ENCODE peak calls at places on chromosomes 12 and 14, in six cellular contexts. G, R, T, D, Z and Y are unnamed samples.

GRCh38 chr14:20427231-20428009 is 8.5 kb downstream of the KLHL33 start:
- DNase-seq in G (no peak), R (no peak), T (no peak), D (peak; percentile 13), Z (no peak), Y (no peak)

GRCh38 chr14:24887623-24888304 is 162.2 kb downstream of the STXBP6 start:
- DNase-seq in G (no peak), R (no peak), T (no peak), D (no peak), Z (no peak), Y (no peak)

GRCh38 chr12:39632670-39633069 is 13.1 kb upstream of the ABCD2 start:
- DNase-seq in G (no peak), R (no peak), T (no peak), D (no peak), Z (no peak), Y (no peak)

GRCh38 chr12:132162508-132163031 is 18.3 kb downstream of the NOC4L start:
- DNase-seq in G (no peak), R (no peak), T (peak; percentile 57), D (no peak), Z (peak; percentile 67), Y (peak; percentile 59)

GRCh38 chr14:30888480-30889243 is 14.3 kb downstream of the COCH start:
- DNase-seq in G (no peak), R (no peak), T (no peak), D (no peak), Z (no peak), Y (no peak)

GRCh38 chr12:15899282-15899870 is 11.8 kb upstream of the DERA start:
- DNase-seq in G (no peak), R (no peak), T (no peak), D (no peak), Z (no peak), Y (no peak)

GRCh38 chr14:31261859-31262739 is 54.5 kb upstream of the HECTD1 start:
- DNase-seq in G (no peak), R (no peak), T (peak; percentile 20), D (no peak), Z (no peak), Y (peak; percentile 55)

GRCh38 chr12:58804749-58805148 is 115.6 kb downstream of the LRIG3 start:
- DNase-seq in G (no peak), R (no peak), T (no peak), D (peak; percentile 7), Z (no peak), Y (no peak)

GRCh38 chr12:93080994-93081809 is 152.1 kb upstream of the EEA1 start:
- DNase-seq in G (no peak), R (no peak), T (no peak), D (no peak), Z (no peak), Y (no peak)

GRCh38 chr12:94673951-94674570 is 23.7 kb upstream of the TMCC3 start:
- DNase-seq in G (no peak), R (no peak), T (no peak), D (no peak), Z (no peak), Y (no peak)

GRCh38 chr14:73755434-73756014 is 41.3 kb upstream of the PNMA1 start:
- DNase-seq in G (no peak), R (no peak), T (no peak), D (no peak), Z (peak; percentile 78), Y (no peak)

GRCh38 chr14:78164226-78164853 is 5.8 kb upstream of the NRXN3 start:
- DNase-seq in G (no peak), R (no peak), T (peak; percentile 6), D (peak; percentile 12), Z (no peak), Y (no peak)

GRCh38 chr12:93325855-93326254 is 51.9 kb upstream of the NUDT4 start:
- DNase-seq in G (no peak), R (no peak), T (no peak), D (no peak), Z (no peak), Y (no peak)

GRCh38 chr12:32116897-32117296 is 10.2 kb downstream of the BICD1 start:
- DNase-seq in G (no peak), R (no peak), T (no peak), D (no peak), Z (no peak), Y (no peak)

GRCh38 chr14:58864751-58865519 is 227.2 kb downstream of the DACT1 start:
- DNase-seq in G (no peak), R (peak; percentile 20), T (peak; percentile 22), D (no peak), Z (no peak), Y (no peak)

GRCh38 chr14:95262511-95262891 is 57.2 kb downstream of the CLMN start:
- DNase-seq in G (no peak), R (no peak), T (no peak), D (no peak), Z (no peak), Y (no peak)

GRCh38 chr12:62618948-62619347 is 152.3 kb downstream of the MON2 start:
- DNase-seq in G (no peak), R (no peak), T (no peak), D (no peak), Z (no peak), Y (no peak)

GRCh38 chr14:98195256-98195655 is 1076.7 kb downstream of the BCL11B start:
- DNase-seq in G (no peak), R (no peak), T (no peak), D (no peak), Z (no peak), Y (no peak)

GRCh38 chr12:63882844-63883243 is 38.3 kb downstream of the SRGAP1 start:
- DNase-seq in G (no peak), R (peak; percentile 23), T (peak; percentile 83), D (no peak), Z (no peak), Y (no peak)

GRCh38 chr14:36784541-36784940 is 122.9 kb downstream of the PAX9 start:
- DNase-seq in G (no peak), R (no peak), T (no peak), D (no peak), Z (no peak), Y (no peak)

GRCh38 chr12:106304001-106304421 is 1.5 kb downstream of the TCP11L2 start:
- DNase-seq in G (no peak), R (no peak), T (no peak), D (no peak), Z (no peak), Y (no peak)

GRCh38 chr14:36271939-36272907 is 48.2 kb downstream of the MBIP start:
- DNase-seq in G (no peak), R (no peak), T (no peak), D (no peak), Z (peak; percentile 70), Y (peak; percentile 50)

GRCh38 chr14:105021656-105022275 is 883 bp upstream of the CDCA4 start:
- DNase-seq in G (no peak), R (no peak), T (peak; percentile 28), D (peak; percentile 57), Z (peak; percentile 75), Y (peak; percentile 63)

GRCh38 chr14:69571879-69572633 is 2.6 kb downstream of the CCDC177 start:
- DNase-seq in G (peak; percentile 73), R (no peak), T (peak; percentile 15), D (no peak), Z (no peak), Y (peak; percentile 51)

DNA sequence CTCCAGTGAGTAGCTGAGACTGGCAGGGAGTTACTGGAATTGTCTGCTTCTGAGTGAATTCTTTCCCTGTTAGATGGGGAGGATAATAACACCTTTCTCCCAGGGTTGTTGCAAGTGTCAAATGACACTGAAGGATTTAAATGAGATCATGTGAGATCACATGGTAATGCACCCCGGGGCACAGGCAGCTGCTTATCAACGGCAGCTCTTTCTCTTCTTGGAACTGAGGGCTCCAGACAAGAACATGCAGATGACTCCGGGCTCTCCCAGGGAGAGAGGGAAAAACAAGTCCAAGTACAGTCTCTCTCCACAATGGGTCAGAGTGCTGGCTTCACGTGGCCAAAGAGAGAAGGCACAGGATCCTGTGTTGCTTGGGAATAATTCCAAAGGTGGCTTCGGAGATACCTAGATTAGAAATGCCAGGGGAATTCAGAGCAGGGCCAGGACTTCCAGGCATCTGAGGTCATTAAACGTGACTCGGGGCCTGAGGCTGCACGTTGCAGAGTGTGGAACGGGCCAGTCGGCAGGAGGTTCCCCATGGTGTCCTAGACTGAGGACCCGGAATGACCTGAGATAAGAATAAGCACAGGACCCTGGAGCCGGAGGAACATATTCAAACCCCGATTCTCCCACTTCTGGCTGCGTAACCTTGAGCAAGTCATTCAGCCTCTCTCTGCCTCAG is 109.2 kb downstream of the PRMT8 start:
- DNase-seq in G (peak; percentile 13), R (no peak), T (peak; percentile 62), D (no peak), Z (no peak), Y (no peak)
- H3K4me1 ChIP-seq in G (no peaks in the 10 kb centered on the region), R (peaks cover 40% of the 10 kb centered on the region), T (peaks cover 9% of the 10 kb centered on the region), D (no peaks in the 10 kb centered on the region), Z (peaks cover 7% of the 10 kb centered on the region), Y (no peaks in the 10 kb centered on the region)

GRCh38 chr12:4816776-4817530 is 92.8 kb upstream of the KCNA1 start:
- DNase-seq in G (no peak), R (no peak), T (no peak), D (no peak), Z (no peak), Y (no peak)

GRCh38 chr12:4819654-4820053 is 90.1 kb upstream of the KCNA1 start:
- DNase-seq in G (peak; percentile 83), R (no peak), T (no peak), D (no peak), Z (no peak), Y (no peak)

GRCh38 chr12:4821000-4821399 is 88.7 kb upstream of the KCNA1 start:
- DNase-seq in G (no peak), R (no peak), T (no peak), D (no peak), Z (no peak), Y (no peak)

GRCh38 chr12:4814485-4814884 is 94.3 kb downstream of the GALNT8 start:
- DNase-seq in G (no peak), R (no peak), T (no peak), D (no peak), Z (no peak), Y (no peak)

GRCh38 chr12:4817813-4818212 is 91.9 kb upstream of the KCNA1 start:
- DNase-seq in G (no peak), R (no peak), T (no peak), D (no peak), Z (no peak), Y (no peak)
- H3K4me3 ChIP-seq in G (no peak overlapping the region), R (no peak overlapping the region), T (no peak overlapping the region), D (no peak overlapping the region), Z (no peak overlapping the region), Y (no peak overlapping the region)

GRCh38 chr12:52052471-52053186 is 1.4 kb downstream of the NR4A1 start:
- DNase-seq in G (no peak), R (peak; percentile 43), T (no peak), D (no peak), Z (no peak), Y (no peak)

GRCh38 chr12:52050771-52051541 is at the start of gene NR4A1:
- DNase-seq in G (peak; percentile 99), R (peak; percentile 100), T (peak; percentile 97), D (peak; percentile 87), Z (peak; percentile 98), Y (peak; percentile 98)

GRCh38 chr12:52049286-52049685 is 2.0 kb upstream of the NR4A1 start:
- DNase-seq in G (no peak), R (no peak), T (no peak), D (no peak), Z (no peak), Y (no peak)

GRCh38 chr12:52049688-52050087 is 1.6 kb upstream of the NR4A1 start:
- DNase-seq in G (no peak), R (no peak), T (no peak), D (no peak), Z (no peak), Y (no peak)

GRCh38 chr12:52050116-52050770 is 999 bp upstream of the NR4A1 start:
- DNase-seq in G (no peak), R (no peak), T (no peak), D (no peak), Z (peak; percentile 67), Y (no peak)
- H3K27ac ChIP-seq in G (peak overlapping the region; percentile 97), R (peak overlapping the region; percentile 93), T (peak overlapping the region; percentile 63), D (peak overlapping the region; percentile 92), Z (peak overlapping the region; percentile 92), Y (peak overlapping the region; percentile 98)

GRCh38 chr12:25625146-25625545 is 72.1 kb upstream of the LMNTD1 start:
- DNase-seq in G (no peak), R (no peak), T (no peak), D (no peak), Z (no peak), Y (no peak)
- H3K4me1 ChIP-seq in G (no peaks in the 10 kb centered on the region), R (no peaks in the 10 kb centered on the region), T (no peaks in the 10 kb centered on the region), D (no peaks in the 10 kb centered on the region), Z (no peaks in the 10 kb centered on the region), Y (no peaks in the 10 kb centered on the region)